ENCODE peak calls at places on chromosomes 13 and 19, in five cellular contexts. One of them, this sample, is unnamed.

GRCh38 chr19:23949611-23950010 is 34.9 kb downstream of the ZNF726 start:
- DNase-seq in colonic mucosa: no peak
- DNase-seq in mesothelial cell of epicardium: no peak
- DNase-seq in stimulated activated CD4-positive, alpha-beta T cell treated with anti-CD3 and anti-CD28 coated beads, Interleukin-1b, Interleukin-23, amount 100 ng/mL, for 1 hour: no peak
- DNase-seq in stimulated activated naive B cell treated with anti-CD40 and anti-IgM and Interleukin-4, amounts not matched to agents 10 μg/mL and 1 μg/mL and 100 μg/mL, for 72 hours: no peak
- DNase-seq in this sample: no peak

GRCh38 chr19:43506629-43507028 is 2.1 kb upstream of the PHLDB3 start:
- DNase-seq in colonic mucosa: no peak
- DNase-seq in mesothelial cell of epicardium: no peak
- DNase-seq in stimulated activated CD4-positive, alpha-beta T cell treated with anti-CD3 and anti-CD28 coated beads, Interleukin-1b, Interleukin-23, amount 100 ng/mL, for 1 hour: no peak
- DNase-seq in stimulated activated naive B cell treated with anti-CD40 and anti-IgM and Interleukin-4, amounts not matched to agents 10 μg/mL and 1 μg/mL and 100 μg/mL, for 72 hours: no peak
- DNase-seq in this sample: no peak

GRCh38 chr19:46604781-46605355 is 3.7 kb downstream of the CALM3 start:
- DNase-seq in colonic mucosa: no peak
- DNase-seq in mesothelial cell of epicardium: no peak
- DNase-seq in stimulated activated CD4-positive, alpha-beta T cell treated with anti-CD3 and anti-CD28 coated beads, Interleukin-1b, Interleukin-23, amount 100 ng/mL, for 1 hour: no peak
- DNase-seq in stimulated activated naive B cell treated with anti-CD40 and anti-IgM and Interleukin-4, amounts not matched to agents 10 μg/mL and 1 μg/mL and 100 μg/mL, for 72 hours: no peak
- DNase-seq in this sample: no peak

GRCh38 chr13:60617863-60618733 is 221.1 kb downstream of the TDRD3 start:
- DNase-seq in colonic mucosa: no peak
- DNase-seq in mesothelial cell of epicardium: no peak
- DNase-seq in stimulated activated CD4-positive, alpha-beta T cell treated with anti-CD3 and anti-CD28 coated beads, Interleukin-1b, Interleukin-23, amount 100 ng/mL, for 1 hour: no peak
- DNase-seq in stimulated activated naive B cell treated with anti-CD40 and anti-IgM and Interleukin-4, amounts not matched to agents 10 μg/mL and 1 μg/mL and 100 μg/mL, for 72 hours: no peak
- DNase-seq in this sample: no peak

GRCh38 chr13:50126378-50127016 is 111.3 kb downstream of the KCNRG start:
- DNase-seq in colonic mucosa: peak; percentile 46
- DNase-seq in mesothelial cell of epicardium: no peak
- DNase-seq in stimulated activated CD4-positive, alpha-beta T cell treated with anti-CD3 and anti-CD28 coated beads, Interleukin-1b, Interleukin-23, amount 100 ng/mL, for 1 hour: no peak
- DNase-seq in stimulated activated naive B cell treated with anti-CD40 and anti-IgM and Interleukin-4, amounts not matched to agents 10 μg/mL and 1 μg/mL and 100 μg/mL, for 72 hours: no peak
- DNase-seq in this sample: no peak

GRCh38 chr13:21537105-21537504 is 66.9 kb downstream of the MICU2 start:
- DNase-seq in colonic mucosa: no peak
- DNase-seq in mesothelial cell of epicardium: no peak
- DNase-seq in stimulated activated CD4-positive, alpha-beta T cell treated with anti-CD3 and anti-CD28 coated beads, Interleukin-1b, Interleukin-23, amount 100 ng/mL, for 1 hour: no peak
- DNase-seq in stimulated activated naive B cell treated with anti-CD40 and anti-IgM and Interleukin-4, amounts not matched to agents 10 μg/mL and 1 μg/mL and 100 μg/mL, for 72 hours: no peak
- DNase-seq in this sample: no peak

GRCh38 chr19:55188620-55189019 is 8.5 kb upstream of the SYT5 start:
- DNase-seq in colonic mucosa: no peak
- DNase-seq in mesothelial cell of epicardium: no peak
- DNase-seq in stimulated activated CD4-positive, alpha-beta T cell treated with anti-CD3 and anti-CD28 coated beads, Interleukin-1b, Interleukin-23, amount 100 ng/mL, for 1 hour: no peak
- DNase-seq in stimulated activated naive B cell treated with anti-CD40 and anti-IgM and Interleukin-4, amounts not matched to agents 10 μg/mL and 1 μg/mL and 100 μg/mL, for 72 hours: no peak
- DNase-seq in this sample: no peak

GRCh38 chr19:46497773-46498172 is 2.1 kb upstream of the PNMA8B start:
- DNase-seq in colonic mucosa: no peak
- DNase-seq in mesothelial cell of epicardium: no peak
- DNase-seq in stimulated activated CD4-positive, alpha-beta T cell treated with anti-CD3 and anti-CD28 coated beads, Interleukin-1b, Interleukin-23, amount 100 ng/mL, for 1 hour: no peak
- DNase-seq in stimulated activated naive B cell treated with anti-CD40 and anti-IgM and Interleukin-4, amounts not matched to agents 10 μg/mL and 1 μg/mL and 100 μg/mL, for 72 hours: no peak
- DNase-seq in this sample: no peak

GRCh38 chr19:10552596-10553053 is 8.9 kb downstream of the ATG4D start:
- DNase-seq in colonic mucosa: peak; percentile 30
- DNase-seq in mesothelial cell of epicardium: no peak
- DNase-seq in stimulated activated CD4-positive, alpha-beta T cell treated with anti-CD3 and anti-CD28 coated beads, Interleukin-1b, Interleukin-23, amount 100 ng/mL, for 1 hour: no peak
- DNase-seq in stimulated activated naive B cell treated with anti-CD40 and anti-IgM and Interleukin-4, amounts not matched to agents 10 μg/mL and 1 μg/mL and 100 μg/mL, for 72 hours: no peak
- DNase-seq in this sample: no peak

GRCh38 chr19:46378268-46378667 is 31.4 kb downstream of the PPP5C start:
- DNase-seq in colonic mucosa: no peak
- DNase-seq in mesothelial cell of epicardium: no peak
- DNase-seq in stimulated activated CD4-positive, alpha-beta T cell treated with anti-CD3 and anti-CD28 coated beads, Interleukin-1b, Interleukin-23, amount 100 ng/mL, for 1 hour: no peak
- DNase-seq in stimulated activated naive B cell treated with anti-CD40 and anti-IgM and Interleukin-4, amounts not matched to agents 10 μg/mL and 1 μg/mL and 100 μg/mL, for 72 hours: no peak
- DNase-seq in this sample: no peak

GRCh38 chr19:29622191-29623070 is 16.3 kb downstream of the POP4 start:
- DNase-seq in colonic mucosa: no peak
- DNase-seq in mesothelial cell of epicardium: no peak
- DNase-seq in stimulated activated CD4-positive, alpha-beta T cell treated with anti-CD3 and anti-CD28 coated beads, Interleukin-1b, Interleukin-23, amount 100 ng/mL, for 1 hour: no peak
- DNase-seq in stimulated activated naive B cell treated with anti-CD40 and anti-IgM and Interleukin-4, amounts not matched to agents 10 μg/mL and 1 μg/mL and 100 μg/mL, for 72 hours: no peak
- DNase-seq in this sample: no peak

GRCh38 chr13:52162279-52163101 is 3.1 kb upstream of the NEK3 start:
- DNase-seq in colonic mucosa: no peak
- DNase-seq in mesothelial cell of epicardium: no peak
- DNase-seq in stimulated activated CD4-positive, alpha-beta T cell treated with anti-CD3 and anti-CD28 coated beads, Interleukin-1b, Interleukin-23, amount 100 ng/mL, for 1 hour: no peak
- DNase-seq in stimulated activated naive B cell treated with anti-CD40 and anti-IgM and Interleukin-4, amounts not matched to agents 10 μg/mL and 1 μg/mL and 100 μg/mL, for 72 hours: no peak
- DNase-seq in this sample: no peak

GRCh38 chr19:17255150-17255621 is 9.4 kb downstream of the USHBP1 start:
- DNase-seq in colonic mucosa: no peak
- DNase-seq in mesothelial cell of epicardium: no peak
- DNase-seq in stimulated activated CD4-positive, alpha-beta T cell treated with anti-CD3 and anti-CD28 coated beads, Interleukin-1b, Interleukin-23, amount 100 ng/mL, for 1 hour: no peak
- DNase-seq in stimulated activated naive B cell treated with anti-CD40 and anti-IgM and Interleukin-4, amounts not matched to agents 10 μg/mL and 1 μg/mL and 100 μg/mL, for 72 hours: no peak
- DNase-seq in this sample: no peak

GRCh38 chr19:33383722-33384292 is 10.3 kb downstream of the CEBPG start:
- DNase-seq in colonic mucosa: no peak
- DNase-seq in mesothelial cell of epicardium: no peak
- DNase-seq in stimulated activated CD4-positive, alpha-beta T cell treated with anti-CD3 and anti-CD28 coated beads, Interleukin-1b, Interleukin-23, amount 100 ng/mL, for 1 hour: no peak
- DNase-seq in stimulated activated naive B cell treated with anti-CD40 and anti-IgM and Interleukin-4, amounts not matched to agents 10 μg/mL and 1 μg/mL and 100 μg/mL, for 72 hours: no peak
- DNase-seq in this sample: no peak

GRCh38 chr13:111210488-111210887 is 95.4 kb downstream of the ARHGEF7 start:
- DNase-seq in colonic mucosa: no peak
- DNase-seq in mesothelial cell of epicardium: no peak
- DNase-seq in stimulated activated CD4-positive, alpha-beta T cell treated with anti-CD3 and anti-CD28 coated beads, Interleukin-1b, Interleukin-23, amount 100 ng/mL, for 1 hour: no peak
- DNase-seq in stimulated activated naive B cell treated with anti-CD40 and anti-IgM and Interleukin-4, amounts not matched to agents 10 μg/mL and 1 μg/mL and 100 μg/mL, for 72 hours: no peak
- DNase-seq in this sample: peak; percentile 22

GRCh38 chr19:49338691-49339363 is 3.6 kb downstream of the CD37 start:
- DNase-seq in colonic mucosa: peak; percentile 96
- DNase-seq in mesothelial cell of epicardium: peak; percentile 86
- DNase-seq in stimulated activated CD4-positive, alpha-beta T cell treated with anti-CD3 and anti-CD28 coated beads, Interleukin-1b, Interleukin-23, amount 100 ng/mL, for 1 hour: no peak
- DNase-seq in stimulated activated naive B cell treated with anti-CD40 and anti-IgM and Interleukin-4, amounts not matched to agents 10 μg/mL and 1 μg/mL and 100 μg/mL, for 72 hours: no peak
- DNase-seq in this sample: peak; percentile 16

GRCh38 chr19:28727133-28727834 is 485.7 kb downstream of the UQCRFS1 start:
- DNase-seq in colonic mucosa: no peak
- DNase-seq in mesothelial cell of epicardium: no peak
- DNase-seq in stimulated activated CD4-positive, alpha-beta T cell treated with anti-CD3 and anti-CD28 coated beads, Interleukin-1b, Interleukin-23, amount 100 ng/mL, for 1 hour: no peak
- DNase-seq in stimulated activated naive B cell treated with anti-CD40 and anti-IgM and Interleukin-4, amounts not matched to agents 10 μg/mL and 1 μg/mL and 100 μg/mL, for 72 hours: no peak
- DNase-seq in this sample: no peak

GRCh38 chr19:39093761-39094160 is 9.6 kb downstream of the ACP7 start:
- DNase-seq in colonic mucosa: no peak
- DNase-seq in mesothelial cell of epicardium: no peak
- DNase-seq in stimulated activated CD4-positive, alpha-beta T cell treated with anti-CD3 and anti-CD28 coated beads, Interleukin-1b, Interleukin-23, amount 100 ng/mL, for 1 hour: no peak
- DNase-seq in stimulated activated naive B cell treated with anti-CD40 and anti-IgM and Interleukin-4, amounts not matched to agents 10 μg/mL and 1 μg/mL and 100 μg/mL, for 72 hours: no peak
- DNase-seq in this sample: no peak

GRCh38 chr19:1417681-1418493 is 10.5 kb downstream of the DAZAP1 start:
- DNase-seq in colonic mucosa: no peak
- DNase-seq in mesothelial cell of epicardium: no peak
- DNase-seq in stimulated activated CD4-positive, alpha-beta T cell treated with anti-CD3 and anti-CD28 coated beads, Interleukin-1b, Interleukin-23, amount 100 ng/mL, for 1 hour: no peak
- DNase-seq in stimulated activated naive B cell treated with anti-CD40 and anti-IgM and Interleukin-4, amounts not matched to agents 10 μg/mL and 1 μg/mL and 100 μg/mL, for 72 hours: no peak
- DNase-seq in this sample: no peak

GRCh38 chr13:46522692-46523040 is 30.3 kb upstream of the LRCH1 start:
- DNase-seq in colonic mucosa: no peak
- DNase-seq in mesothelial cell of epicardium: no peak
- DNase-seq in stimulated activated CD4-positive, alpha-beta T cell treated with anti-CD3 and anti-CD28 coated beads, Interleukin-1b, Interleukin-23, amount 100 ng/mL, for 1 hour: no peak
- DNase-seq in stimulated activated naive B cell treated with anti-CD40 and anti-IgM and Interleukin-4, amounts not matched to agents 10 μg/mL and 1 μg/mL and 100 μg/mL, for 72 hours: no peak
- DNase-seq in this sample: no peak

GRCh38 chr13:42745655-42746054 is 35.7 kb upstream of the FAM216B start:
- DNase-seq in colonic mucosa: no peak
- DNase-seq in mesothelial cell of epicardium: no peak
- DNase-seq in stimulated activated CD4-positive, alpha-beta T cell treated with anti-CD3 and anti-CD28 coated beads, Interleukin-1b, Interleukin-23, amount 100 ng/mL, for 1 hour: no peak
- DNase-seq in stimulated activated naive B cell treated with anti-CD40 and anti-IgM and Interleukin-4, amounts not matched to agents 10 μg/mL and 1 μg/mL and 100 μg/mL, for 72 hours: no peak
- DNase-seq in this sample: no peak

GRCh38 chr19:14473915-14474578 is 1.1 kb downstream of the PTGER1 start:
- DNase-seq in colonic mucosa: peak; percentile 58
- DNase-seq in mesothelial cell of epicardium: no peak
- DNase-seq in stimulated activated CD4-positive, alpha-beta T cell treated with anti-CD3 and anti-CD28 coated beads, Interleukin-1b, Interleukin-23, amount 100 ng/mL, for 1 hour: no peak
- DNase-seq in stimulated activated naive B cell treated with anti-CD40 and anti-IgM and Interleukin-4, amounts not matched to agents 10 μg/mL and 1 μg/mL and 100 μg/mL, for 72 hours: no peak
- DNase-seq in this sample: no peak

GRCh38 chr13:89695343-89696257 is 1651.9 kb upstream of the MIR17HG start:
- DNase-seq in colonic mucosa: peak; percentile 24
- DNase-seq in mesothelial cell of epicardium: no peak
- DNase-seq in stimulated activated CD4-positive, alpha-beta T cell treated with anti-CD3 and anti-CD28 coated beads, Interleukin-1b, Interleukin-23, amount 100 ng/mL, for 1 hour: no peak
- DNase-seq in stimulated activated naive B cell treated with anti-CD40 and anti-IgM and Interleukin-4, amounts not matched to agents 10 μg/mL and 1 μg/mL and 100 μg/mL, for 72 hours: no peak
- DNase-seq in this sample: peak; percentile 1

GRCh38 chr13:105972306-105972721 is 563.1 kb downstream of the EFNB2 start:
- DNase-seq in colonic mucosa: peak; percentile 68
- DNase-seq in mesothelial cell of epicardium: no peak
- DNase-seq in stimulated activated CD4-positive, alpha-beta T cell treated with anti-CD3 and anti-CD28 coated beads, Interleukin-1b, Interleukin-23, amount 100 ng/mL, for 1 hour: no peak
- DNase-seq in stimulated activated naive B cell treated with anti-CD40 and anti-IgM and Interleukin-4, amounts not matched to agents 10 μg/mL and 1 μg/mL and 100 μg/mL, for 72 hours: no peak
- DNase-seq in this sample: no peak

GRCh38 chr13:106532111-106532929 is 3.1 kb downstream of the EFNB2 start:
- DNase-seq in colonic mucosa: peak; percentile 37
- DNase-seq in mesothelial cell of epicardium: no peak
- DNase-seq in stimulated activated CD4-positive, alpha-beta T cell treated with anti-CD3 and anti-CD28 coated beads, Interleukin-1b, Interleukin-23, amount 100 ng/mL, for 1 hour: no peak
- DNase-seq in stimulated activated naive B cell treated with anti-CD40 and anti-IgM and Interleukin-4, amounts not matched to agents 10 μg/mL and 1 μg/mL and 100 μg/mL, for 72 hours: no peak
- DNase-seq in this sample: no peak

GRCh38 chr13:43316997-43317396 is 293.6 kb downstream of the DNAJC15 start:
- DNase-seq in colonic mucosa: no peak
- DNase-seq in mesothelial cell of epicardium: no peak
- DNase-seq in stimulated activated CD4-positive, alpha-beta T cell treated with anti-CD3 and anti-CD28 coated beads, Interleukin-1b, Interleukin-23, amount 100 ng/mL, for 1 hour: no peak
- DNase-seq in stimulated activated naive B cell treated with anti-CD40 and anti-IgM and Interleukin-4, amounts not matched to agents 10 μg/mL and 1 μg/mL and 100 μg/mL, for 72 hours: no peak
- DNase-seq in this sample: no peak

GRCh38 chr19:47660435-47660832 is 51.5 kb downstream of the BICRA start:
- DNase-seq in colonic mucosa: peak; percentile 55
- DNase-seq in mesothelial cell of epicardium: no peak
- DNase-seq in stimulated activated CD4-positive, alpha-beta T cell treated with anti-CD3 and anti-CD28 coated beads, Interleukin-1b, Interleukin-23, amount 100 ng/mL, for 1 hour: no peak
- DNase-seq in stimulated activated naive B cell treated with anti-CD40 and anti-IgM and Interleukin-4, amounts not matched to agents 10 μg/mL and 1 μg/mL and 100 μg/mL, for 72 hours: no peak
- DNase-seq in this sample: no peak

This sample was measured in occipital lobe.